ENCODE peak calls at places on chromosomes 1 and 21, in nine cellular contexts. K is stimulated activated CD8-positive, alpha-beta memory T cell treated with anti-CD3 and anti-CD28 coated beads, Interleukin-7, amount 100 ng/mL, for 4 hours; H is RWPE1; N is NCI-H1105 treated with DMSO at 0.1 percent for 48 hours; M is iris pigment epithelial cell; B is adrenal gland; G is pulmonary artery endothelial cell; U is HCT116; F is effector CD4-positive, alpha-beta T cell. Q is an unnamed sample.

GRCh38 chr1:77556045-77556444 is 126.4 kb downstream of the ZZZ3 start:
- DNase-seq in B (no peak), K (no peak), F (no peak), G (no peak), N (no peak), U (no peak), H (no peak), M (no peak), Q (no peak)

GRCh38 chr1:234781241-234782056 is 171.5 kb upstream of the IRF2BP2 start:
- DNase-seq in G (no peak), B (peak; percentile 22), H (no peak), K (peak; percentile 34), F (no peak), N (no peak), M (no peak), U (no peak), Q (no peak)

GRCh38 chr1:104780470-104781078 is 1030.9 kb downstream of the AMY1C start:
- DNase-seq in B (peak; percentile 15), F (no peak), G (no peak), M (peak; percentile 7), K (no peak), N (peak; percentile 75), U (no peak), H (peak; percentile 11), Q (peak; percentile 52)

GRCh38 chr1:89986020-89986419 is 8.9 kb upstream of the ZNF326 start:
- DNase-seq in N (peak; percentile 95), F (no peak), M (no peak), K (no peak), G (no peak), U (no peak), B (no peak), H (no peak), Q (peak; percentile 91)

GRCh38 chr1:12505176-12505575 is 112.8 kb downstream of the DHRS3 start:
- DNase-seq in N (no peak), U (no peak), H (no peak), G (no peak), K (no peak), M (no peak), B (no peak), F (no peak), Q (no peak)

GRCh38 chr1:179952181-179952580 is 2.4 kb upstream of the CEP350 start:
- DNase-seq in U (no peak), M (no peak), B (no peak), G (no peak), F (no peak), H (no peak), N (no peak), K (no peak), Q (no peak)

GRCh38 chr1:156346636-156347035 is 8.3 kb downstream of the TSACC start:
- DNase-seq in B (no peak), F (no peak), N (no peak), G (no peak), U (no peak), K (no peak), H (no peak), M (no peak), Q (no peak)

GRCh38 chr1:6378096-6378746 is 15.3 kb downstream of the ACOT7 start:
- DNase-seq in B (no peak), U (no peak), G (no peak), H (no peak), N (no peak), F (no peak), M (no peak), K (no peak), Q (no peak)

GRCh38 chr1:15261155-15262002 is 14.4 kb downstream of the FHAD1 start:
- DNase-seq in F (no peak), H (no peak), M (peak; percentile 18), G (peak; percentile 46), B (peak; percentile 77), N (no peak), U (peak; percentile 57), K (peak; percentile 25), Q (no peak)

GRCh38 chr1:221604948-221605347 is 136.9 kb downstream of the DUSP10 start:
- DNase-seq in F (no peak), G (no peak), N (no peak), B (no peak), K (no peak), M (no peak), U (no peak), H (no peak), Q (no peak)

GRCh38 chr1:234885601-234886000 is 243.0 kb downstream of the TOMM20 start:
- DNase-seq in B (no peak), F (no peak), G (no peak), K (no peak), U (no peak), M (no peak), N (no peak), H (no peak), Q (no peak)

GRCh38 chr21:31554511-31555022 is 104.9 kb upstream of the SOD1 start:
- DNase-seq in B (no peak), K (peak; percentile 7), G (no peak), N (no peak), U (peak; percentile 39), H (peak; percentile 52), M (peak; percentile 59), F (no peak), Q (no peak)

GRCh38 chr1:214108097-214108446 is 120.3 kb downstream of the PROX1 start:
- DNase-seq in U (no peak), M (no peak), H (no peak), N (no peak), B (no peak), G (no peak), K (no peak), F (no peak), Q (no peak)

GRCh38 chr1:7538033-7538432 is 233.1 kb upstream of the VAMP3 start:
- DNase-seq in M (peak; percentile 61), K (no peak), F (no peak), N (no peak), H (no peak), G (no peak), B (no peak), U (no peak), Q (no peak)

GRCh38 chr1:96374076-96374762 is 347.4 kb upstream of the PTBP2 start:
- DNase-seq in H (no peak), G (no peak), N (no peak), K (no peak), U (no peak), B (no peak), F (no peak), M (peak; percentile 38), Q (no peak)

GRCh38 chr21:45741691-45742090 is 98.2 kb downstream of the PCBP3 start:
- DNase-seq in N (no peak), F (no peak), G (no peak), K (no peak), B (no peak), H (no peak), M (peak; percentile 11), U (no peak), Q (no peak)

GRCh38 chr21:35414511-35415139 is 365.5 kb upstream of the RUNX1 start:
- DNase-seq in F (no peak), H (no peak), M (no peak), N (no peak), B (no peak), G (no peak), U (no peak), K (no peak), Q (no peak)

GRCh38 chr1:12372180-12372579 is 142.3 kb downstream of the VPS13D start:
- DNase-seq in N (no peak), H (no peak), G (no peak), B (no peak), K (no peak), U (no peak), M (no peak), F (no peak), Q (no peak)

GRCh38 chr1:202661136-202661845 is 49.0 kb downstream of the SYT2 start:
- DNase-seq in M (no peak), H (no peak), U (peak; percentile 8), N (no peak), G (no peak), F (no peak), B (no peak), K (no peak), Q (no peak)

GRCh38 chr1:6098303-6099215 is 52.9 kb downstream of the KCNAB2 start:
- DNase-seq in M (no peak), B (no peak), G (no peak), N (no peak), U (no peak), H (no peak), F (no peak), K (no peak), Q (no peak)

GRCh38 chr1:89942825-89943658 is 51.9 kb upstream of the ZNF326 start:
- DNase-seq in N (no peak), B (no peak), F (no peak), K (no peak), M (peak; percentile 96), U (no peak), G (no peak), H (peak; percentile 27), Q (no peak)

GRCh38 chr1:172826096-172826741 is 167.3 kb downstream of the FASLG start:
- DNase-seq in H (peak; percentile 57), K (no peak), U (peak; percentile 61), F (no peak), B (peak; percentile 21), N (peak; percentile 13), G (peak; percentile 64), M (peak; percentile 96), Q (no peak)

GRCh38 chr21:25513810-25514209 is 93.5 kb downstream of the MRPL39 start:
- DNase-seq in B (no peak), M (no peak), G (no peak), N (no peak), K (no peak), H (no peak), U (no peak), F (no peak), Q (no peak)

GRCh38 chr1:177163844-177164379 is 600 bp downstream of the ASTN1 start:
- DNase-seq in G (no peak), H (no peak), F (no peak), B (peak; percentile 43), M (no peak), N (peak; percentile 37), U (no peak), K (no peak), Q (peak; percentile 19)

GRCh38 chr1:159974350-159974965 is 20.4 kb upstream of the SLAMF9 start:
- DNase-seq in B (no peak), N (no peak), H (no peak), G (no peak), K (no peak), F (no peak), U (no peak), M (no peak), Q (no peak)

GRCh38 chr1:2544093-2544874 is 11.9 kb upstream of the TNFRSF14 start:
- DNase-seq in N (no peak), M (peak; percentile 44), B (no peak), U (no peak), G (no peak), F (no peak), H (no peak), K (no peak), Q (no peak)

GRCh38 chr1:34865573-34865972 is 6.0 kb upstream of the SMIM12 start:
- DNase-seq in U (no peak), K (no peak), H (no peak), G (no peak), B (peak; percentile 37), N (no peak), F (no peak), M (no peak), Q (no peak)

GRCh38 chr21:26070822-26071425 is 99.6 kb downstream of the APP start:
- DNase-seq in F (no peak), U (no peak), N (no peak), H (no peak), K (no peak), M (peak; percentile 82), B (no peak), G (no peak), Q (no peak)

GRCh38 chr1:51014878-51015277 is 44.8 kb downstream of the CDKN2C start:
- DNase-seq in F (no peak), H (no peak), G (no peak), M (no peak), N (no peak), B (no peak), K (no peak), U (no peak), Q (no peak)

GRCh38 chr1:244118087-244118761 is 67.1 kb downstream of the ZBTB18 start:
- DNase-seq in H (no peak), F (no peak), B (no peak), M (peak; percentile 26), U (no peak), G (no peak), K (no peak), N (no peak), Q (no peak)